ENCODE peak calls at places on chromosomes 3 and 15, in nine cellular contexts. Z is upper lobe of right lung; H is H9; C is CD4-positive, alpha-beta T cell; J is lower leg skin; D is foreskin fibroblast; K is endothelial cell; O is progenitor cell of endocrine pancreas; U is keratinocyte. G is an unnamed sample.

GRCh38 chr3:82100378-82100777 is 338.9 kb upstream of the GBE1 start:
- DNase-seq in H (no peak), K (no peak), C (no peak), J (no peak), O (no peak), D (no peak), Z (no peak), U (no peak), G (peak; percentile 20)

GRCh38 chr3:128681277-128681829 is 30.7 kb upstream of the RPN1 start:
- DNase-seq in Z (no peak), K (no peak), U (no peak), O (no peak), C (no peak), D (no peak), J (no peak), H (no peak), G (no peak)

GRCh38 chr15:45128971-45129639 is 574 bp downstream of the DUOXA1 start:
- DNase-seq in U (no peak), K (no peak), J (no peak), O (no peak), H (peak; percentile 42), C (no peak), D (no peak), Z (peak; percentile 80), G (no peak)

GRCh38 chr3:14262212-14262611 is 83.6 kb downstream of the LSM3 start:
- DNase-seq in O (no peak), J (no peak), Z (no peak), K (no peak), D (no peak), U (no peak), H (no peak), C (no peak), G (no peak)

GRCh38 chr15:67685008-67685599 is 140.2 kb upstream of the SKOR1 start:
- DNase-seq in C (no peak), D (peak; percentile 50), O (no peak), K (no peak), Z (no peak), U (no peak), H (no peak), J (no peak), G (no peak)

GRCh38 chr15:74240897-74241614 is 4.9 kb downstream of the CCDC33 start:
- DNase-seq in J (no peak), O (no peak), D (no peak), Z (no peak), U (no peak), K (no peak), H (no peak), C (no peak), G (no peak)

GRCh38 chr3:141094851-141095545 is 43.9 kb downstream of the SPSB4 start:
- DNase-seq in O (no peak), J (no peak), C (no peak), U (no peak), Z (no peak), H (no peak), D (peak; percentile 48), K (no peak), G (no peak)

GRCh38 chr3:72891053-72891855 is 3.4 kb downstream of the GXYLT2 start:
- DNase-seq in U (peak; percentile 49), K (no peak), D (peak; percentile 97), H (no peak), Z (no peak), O (no peak), J (no peak), C (no peak), G (peak; percentile 15)

GRCh38 chr15:37891754-37892368 is 42.6 kb upstream of the TMCO5A start:
- DNase-seq in D (peak; percentile 76), Z (no peak), O (no peak), C (no peak), U (no peak), K (no peak), J (no peak), H (peak; percentile 30), G (peak; percentile 21)

GRCh38 chr15:90481023-90481422 is 48.7 kb upstream of the CRTC3 start:
- DNase-seq in Z (no peak), K (no peak), C (peak; percentile 2), U (no peak), J (no peak), H (no peak), O (no peak), D (no peak), G (no peak)

DNA sequence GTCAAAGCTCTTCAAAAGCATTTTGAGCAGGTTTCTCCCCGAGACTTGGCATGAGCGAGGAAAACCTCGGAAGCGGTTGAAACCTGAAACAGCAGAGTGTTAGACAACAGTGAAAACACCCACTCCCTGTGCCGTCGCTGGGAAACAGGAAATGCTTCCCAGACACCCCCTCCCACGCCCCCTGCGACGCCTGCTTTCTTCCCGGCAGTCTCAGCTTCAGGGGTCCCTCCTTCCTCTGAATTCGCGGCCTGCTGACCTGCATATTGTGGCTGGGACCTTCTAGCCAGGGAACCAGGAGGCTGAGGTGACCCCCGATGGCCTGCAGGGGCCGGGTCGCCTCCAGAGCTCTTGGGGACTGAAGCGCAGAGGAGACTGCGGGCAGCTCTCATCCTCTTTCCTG is 250.7 kb upstream of the LYSMD4 start:
- DNase-seq in O (no peak), J (no peak), K (peak; percentile 59), D (no peak), H (peak; percentile 58), Z (no peak), C (no peak), U (no peak), G (peak; percentile 50)
- TF ChIP-seq CTCF in O (no peak), J (no peak), K (no peak), D (no peak), H (no peak), Z (no peak), C (no peak), U (no peak), G (no peak)

DNA sequence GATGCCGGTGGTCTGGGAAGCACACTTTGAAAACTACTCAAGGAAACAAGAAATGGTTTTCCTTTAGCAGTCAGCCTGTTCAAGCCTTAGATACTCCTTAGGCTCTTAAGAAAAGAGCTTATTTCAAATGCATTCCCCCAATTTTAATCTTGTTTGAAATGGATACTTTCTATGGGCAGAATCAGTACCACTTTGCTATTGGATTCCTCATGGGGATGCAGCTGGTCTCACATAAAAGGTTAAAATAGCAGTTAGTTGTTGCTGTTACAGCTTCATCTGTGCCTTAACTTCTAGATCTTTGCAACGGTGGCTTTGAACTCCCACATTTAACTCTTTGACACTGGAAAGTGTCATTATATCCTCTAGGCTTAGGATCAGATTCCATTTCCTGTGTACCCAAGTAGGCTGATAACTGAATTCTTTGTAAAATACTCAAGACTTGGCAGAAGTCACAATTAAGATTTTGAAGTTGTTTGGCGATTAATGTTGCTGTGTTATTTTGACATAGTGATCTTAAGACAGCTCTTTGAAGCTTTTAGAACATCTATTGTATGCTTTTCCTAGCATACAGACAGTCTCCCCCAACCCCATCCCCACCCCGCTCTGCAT is 2.2 kb downstream of the THBS1 start:
- DNase-seq in J (no peak), C (no peak), D (peak; percentile 9), U (no peak), O (no peak), Z (no peak), H (no peak), K (no peak), G (no peak)
- TF ChIP-seq CTCF in J (no peak), C (no peak), D (no peak), U (no peak), O (no peak), Z (no peak), H (no peak), K (no peak), G (no peak)

DNA sequence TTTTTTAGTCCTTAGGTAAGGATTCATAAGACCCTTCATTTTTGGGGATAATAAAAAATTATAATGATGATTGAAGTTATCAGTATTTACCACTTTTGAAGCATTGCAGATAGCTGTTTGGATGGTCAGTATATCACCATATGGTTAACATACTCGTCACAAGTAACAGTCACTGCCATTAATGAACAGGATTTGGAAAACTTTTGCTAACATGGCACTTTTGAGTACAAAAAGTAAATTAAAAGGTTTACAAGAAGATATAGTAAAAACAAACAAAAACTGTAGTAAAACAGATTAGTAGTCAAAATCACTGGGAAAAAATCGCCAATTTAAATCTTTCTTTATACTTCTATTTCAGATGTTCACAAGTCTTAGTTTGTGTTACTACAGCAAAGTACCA is 37.8 kb upstream of the ST3GAL6 start:
- DNase-seq in O (no peak), J (no peak), D (no peak), U (no peak), C (no peak), Z (no peak), K (no peak), H (no peak), G (no peak)
- TF ChIP-seq CTCF in O (no peak), J (no peak), D (no peak), U (no peak), C (no peak), Z (no peak), K (no peak), H (no peak), G (no peak)

DNA sequence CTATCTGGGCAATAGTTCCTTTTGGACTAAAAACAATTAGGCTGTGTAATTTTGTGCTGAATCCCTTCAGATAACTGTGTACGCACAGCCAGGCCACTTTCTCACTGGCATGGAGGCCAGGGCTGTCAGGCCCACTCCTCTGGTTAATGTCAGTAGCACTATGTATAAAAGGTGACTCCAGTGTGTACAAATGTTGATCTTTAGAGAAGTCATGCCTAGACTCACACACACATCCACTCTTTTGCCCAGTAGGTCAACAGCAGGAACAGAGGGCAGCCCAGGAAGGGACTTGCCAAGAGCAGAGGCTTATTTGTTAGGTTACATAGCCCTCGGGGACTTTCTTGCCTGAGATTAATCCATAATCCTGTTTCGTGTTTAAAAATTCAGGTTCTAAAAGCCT is 416.6 kb upstream of the WNT5A start:
- DNase-seq in Z (no peak), O (no peak), H (no peak), U (no peak), C (no peak), K (no peak), D (no peak), J (no peak), G (no peak)
- TF ChIP-seq CTCF in Z (no peak), O (no peak), H (no peak), U (no peak), C (no peak), K (no peak), D (no peak), J (no peak), G (no peak)

DNA sequence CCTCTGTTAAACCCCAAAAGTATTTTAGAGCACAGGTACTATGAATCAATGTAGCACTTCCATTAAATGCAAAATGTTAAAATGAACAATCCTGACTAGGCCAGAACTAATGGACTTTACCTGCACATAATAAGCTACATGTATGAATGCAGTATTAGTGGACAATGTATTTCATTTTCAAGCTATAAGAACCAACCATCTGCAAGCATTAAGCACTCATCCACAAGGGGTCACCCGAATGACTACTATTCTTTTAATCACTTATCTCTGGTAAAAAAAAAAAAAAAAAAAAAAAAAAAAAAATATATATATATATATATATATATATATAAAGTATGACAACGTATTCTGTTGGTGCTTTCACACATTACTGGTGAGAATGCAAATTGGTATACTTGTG is 7.2 kb downstream of the HERC1 start:
- DNase-seq in Z (no peak), O (no peak), J (no peak), C (no peak), H (no peak), U (no peak), K (no peak), D (peak; percentile 51), G (no peak)
- TF ChIP-seq CTCF in Z (peak; percentile 27), O (no peak), J (no peak), C (peak; percentile 62), H (no peak), U (no peak), K (no peak), D (no peak), G (no peak)

G was measured in nephron progenitor cell.